ENCODE peak calls at places on chromosomes 11 and 22, in seven cellular contexts. S, L, O, P, K, X and E are unnamed samples.

GRCh38 chr11:1557904-1558831 is 13.9 kb downstream of the DUSP8 start:
- DNase-seq in O (peak), X (no peak), P (no peak), K (no peak), L (peak), S (peak), E (no peak)

GRCh38 chr11:7696424-7696823 is 9.9 kb downstream of the OVCH2 start:
- DNase-seq in O (no peak), S (no peak), K (no peak), L (no peak), P (no peak), X (no peak), E (no peak)

GRCh38 chr11:19597194-19597593 is 115.4 kb upstream of the NAV2 start:
- DNase-seq in P (no peak), X (no peak), L (no peak), S (no peak), O (no peak), K (no peak), E (no peak)

GRCh38 chr22:18119409-18120110 is 9.0 kb downstream of the TUBA8 start:
- DNase-seq in L (peak), X (no peak), S (no peak), O (no peak), P (no peak), K (no peak), E (no peak)

GRCh38 chr11:108559340-108559739 is 34.2 kb downstream of the EXPH5 start:
- DNase-seq in X (no peak), P (no peak), L (no peak), O (no peak), K (no peak), S (no peak), E (no peak)

GRCh38 chr11:3380706-3381570 is 2.0 kb upstream of the ZNF195 start:
- DNase-seq in L (no peak), O (no peak), P (no peak), K (no peak), S (no peak), X (no peak), E (no peak)

GRCh38 chr11:20511982-20512381 is 87.4 kb upstream of the SLC6A5 start:
- DNase-seq in K (no peak), X (no peak), L (no peak), P (no peak), O (no peak), S (no peak), E (no peak)

GRCh38 chr11:126083829-126084607 is 21.4 kb upstream of the CDON start:
- DNase-seq in P (no peak), X (no peak), L (no peak), K (no peak), O (no peak), S (no peak), E (no peak)

GRCh38 chr11:85590848-85591483 is 36.2 kb downstream of the DLG2 start:
- DNase-seq in O (no peak), K (peak), X (no peak), L (no peak), S (no peak), P (peak), E (no peak)

GRCh38 chr11:67572747-67573419 is 10.7 kb upstream of the GSTP1 start:
- DNase-seq in O (peak), S (peak), P (peak), X (no peak), K (peak), L (peak), E (no peak)

GRCh38 chr22:37472418-37473006 is 13.7 kb downstream of the MFNG start:
- DNase-seq in X (no peak), O (peak), P (peak), K (peak), S (no peak), L (peak), E (no peak)

GRCh38 chr11:134101292-134101691 is 32.4 kb downstream of the JAM3 start:
- DNase-seq in O (no peak), X (no peak), P (no peak), K (no peak), L (no peak), S (no peak), E (no peak)

DNA sequence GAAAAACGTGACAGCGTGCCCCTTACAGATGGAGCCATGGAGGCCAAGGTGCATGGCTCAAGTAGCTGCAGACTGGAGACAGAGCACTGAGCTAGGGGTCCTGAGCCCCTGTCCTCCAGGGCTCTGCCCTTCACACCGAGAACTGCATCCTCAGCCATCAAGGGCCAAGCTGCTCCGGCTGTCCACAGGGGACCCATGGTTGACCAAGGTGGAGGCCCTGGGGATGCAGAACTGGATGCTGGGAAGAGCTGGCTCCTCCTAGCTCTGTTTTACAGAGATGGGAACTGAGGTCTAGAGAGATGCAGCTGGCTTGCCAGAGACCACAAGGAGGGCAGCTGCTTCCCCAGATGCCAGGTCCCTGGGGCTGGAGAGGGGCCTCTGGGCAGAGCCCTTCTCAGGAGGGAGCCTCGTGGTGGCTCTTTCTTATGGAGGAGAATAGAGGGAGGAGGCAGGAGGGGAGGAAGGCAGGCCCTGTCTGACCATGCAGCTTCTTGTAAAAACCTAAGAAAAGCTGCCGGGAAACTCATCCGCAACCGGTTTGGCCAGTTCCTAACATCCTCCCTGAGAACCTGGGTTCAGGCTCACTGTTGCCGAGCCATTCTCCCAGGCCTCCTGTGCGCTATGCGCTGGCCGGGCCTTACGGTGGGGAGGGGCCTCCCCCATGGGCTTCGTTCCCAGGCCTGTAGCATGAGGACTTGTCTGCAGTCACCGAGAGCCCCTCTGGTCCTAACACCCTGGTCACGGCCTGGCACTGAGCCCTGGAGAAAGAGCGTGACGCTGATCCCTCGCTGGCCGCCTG is 80.6 kb downstream of the WNT7B start:
- DNase-seq in P (no peak), L (no peak), X (no peak), S (no peak), O (no peak), K (no peak), E (no peak)
- TF ChIP-seq EP300 in P (no peak), L (no peak), X (no peak), S (no peak), O (no peak), K (no peak), E (no peak)

GRCh38 chr22:19631899-19632670 is 82.2 kb upstream of the SEPTIN5 start:
- DNase-seq in P (peak), K (peak), S (peak), O (no peak), X (no peak), L (no peak), E (peak)
- TF ChIP-seq POLR2A in P (no peak), K (no peak), S (no peak), O (no peak), X (no peak), L (no peak), E (no peak)

DNA sequence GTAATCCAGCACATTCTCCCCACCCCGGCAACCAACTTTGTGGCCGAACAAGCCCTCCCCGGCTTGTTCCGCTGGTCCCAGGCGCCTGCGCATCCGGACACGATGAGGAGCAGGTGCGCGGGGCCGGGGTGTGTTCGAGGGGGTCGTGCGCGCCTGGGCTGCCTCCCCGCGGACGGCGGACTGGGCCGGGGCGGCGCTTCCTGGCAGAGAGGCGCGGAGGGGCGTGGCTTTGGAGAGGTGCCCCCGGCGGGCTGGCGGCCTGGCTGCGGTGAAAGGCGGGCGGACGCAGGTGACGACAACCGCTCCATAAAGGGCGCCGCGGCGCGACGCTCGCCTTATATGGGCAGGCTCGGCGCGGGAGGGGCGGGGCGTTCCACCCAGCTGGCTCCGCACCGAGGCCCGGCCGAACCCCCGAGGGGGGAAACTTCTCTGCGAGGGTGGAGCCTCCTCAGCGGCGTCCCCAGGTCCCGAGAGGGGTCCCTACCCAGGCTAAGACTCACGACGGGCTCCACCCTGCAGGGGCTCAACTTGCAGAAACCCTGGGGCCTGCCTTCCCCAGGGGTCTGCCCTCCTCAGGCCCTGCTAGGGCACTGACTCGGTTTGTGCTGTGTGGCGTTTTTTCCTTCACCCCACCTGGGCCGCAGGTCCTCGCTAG is 26.4 kb downstream of the TXN2 start:
- DNase-seq in O (peak), K (no peak), X (peak), P (peak), S (peak), L (peak), E (peak)
- TF ChIP-seq POLR2AphosphoS5 in O (peak), K (no peak), X (peak), P (no peak), S (peak), L (peak), E (no peak)

GRCh38 chr11:32034149-32034548 is 56.7 kb upstream of the RCN1 start:
- DNase-seq in S (no peak), O (no peak), L (no peak), X (no peak), P (no peak), K (no peak), E (no peak)

GRCh38 chr11:32033491-32033890 is 57.4 kb upstream of the RCN1 start:
- DNase-seq in X (no peak), L (no peak), O (no peak), S (no peak), K (no peak), P (no peak), E (no peak)

GRCh38 chr11:32032478-32032877 is 58.4 kb upstream of the RCN1 start:
- DNase-seq in X (peak), K (no peak), S (no peak), O (no peak), P (no peak), L (no peak), E (no peak)

GRCh38 chr11:32033067-32033466 is 57.8 kb upstream of the RCN1 start:
- DNase-seq in O (no peak), S (no peak), P (no peak), K (no peak), X (no peak), L (no peak), E (no peak)

GRCh38 chr11:32032052-32032451 is 58.8 kb upstream of the RCN1 start:
- DNase-seq in S (no peak), X (no peak), K (no peak), P (no peak), O (no peak), L (no peak), E (no peak)
- TF ChIP-seq EP300 in S (no peak), X (no peak), K (no peak), P (no peak), O (no peak), L (no peak), E (no peak)

DNA sequence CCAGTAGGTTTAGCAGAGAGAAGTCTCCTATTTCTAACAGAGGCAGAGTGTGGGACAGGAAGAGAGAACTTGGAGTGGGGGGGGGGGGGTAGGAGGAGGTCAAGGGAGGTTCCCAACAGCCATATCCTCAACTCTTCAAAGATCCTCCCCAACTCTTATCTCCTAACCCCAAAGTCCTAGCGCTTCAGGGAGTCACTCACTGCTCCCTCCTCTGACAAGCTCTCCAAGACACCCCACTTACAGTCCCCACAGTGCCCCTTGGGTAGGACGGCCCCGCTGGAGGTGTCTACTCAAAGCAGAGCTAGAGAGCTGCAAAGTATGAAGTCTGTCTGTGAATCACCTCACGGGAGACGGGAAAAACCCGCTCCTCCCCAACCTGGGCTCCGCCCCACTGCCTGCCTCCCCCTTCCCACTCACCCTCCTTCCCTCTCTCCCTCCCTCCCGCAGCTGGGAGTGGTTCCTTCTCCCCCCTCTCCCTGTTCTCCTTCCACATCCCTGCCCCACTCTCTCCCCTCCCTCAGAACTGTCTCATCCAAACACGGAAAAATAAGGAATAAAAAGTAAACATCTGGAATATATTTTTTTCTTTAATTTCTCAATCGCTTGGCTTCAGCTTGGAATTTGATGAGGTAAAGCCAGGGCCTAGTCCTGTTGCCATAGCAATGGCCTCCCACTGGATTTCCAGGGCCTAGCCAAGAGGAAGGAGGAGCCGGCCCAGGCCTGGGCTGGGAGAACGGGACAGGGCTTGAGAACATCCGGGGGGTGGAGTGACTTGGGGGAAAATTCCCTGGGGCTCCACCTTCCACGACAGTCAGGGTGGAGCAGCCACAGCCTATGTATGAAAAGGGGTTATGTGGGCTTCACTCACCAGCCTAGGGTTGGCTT is 2.5 kb downstream of the TNKS1BP1 start:
- DNase-seq in S (peak), O (peak), L (peak), X (no peak), P (peak), K (peak), E (peak)
- TF ChIP-seq POLR2A in S (no peak), O (peak), L (no peak), X (no peak), P (no peak), K (no peak), E (no peak)

GRCh38 chr22:42376721-42377177 is 55.5 kb downstream of the NFAM1 start:
- DNase-seq in S (peak), K (no peak), L (peak), O (peak), P (peak), X (no peak), E (peak)
- TF ChIP-seq POLR2AphosphoS5 in S (peak), K (no peak), L (no peak), O (peak), P (no peak), X (no peak), E (no peak)